ENCODE peak calls at places on chromosomes 16 and 17, in four cellular contexts. I, X, U and E are unnamed samples.

GRCh38 chr17:11293480-11293879 is 52.5 kb downstream of the SHISA6 start:
- DNase-seq in I (no peak), X (no peak), U (no peak), E (no peak)

GRCh38 chr17:61199431-61200348 is 200.0 kb upstream of the TBX2 start:
- DNase-seq in U (no peak), I (no peak), X (no peak), E (no peak)

GRCh38 chr17:63246344-63246743 is 199.8 kb downstream of the CYB561 start:
- DNase-seq in U (no peak), I (peak; percentile 37), X (no peak), E (no peak)

GRCh38 chr16:88022076-88023042 is 71.1 kb downstream of the BANP start:
- DNase-seq in U (no peak), X (no peak), I (no peak), E (no peak)

GRCh38 chr17:40499551-40500189 is 1.8 kb downstream of the TNS4 start:
- DNase-seq in X (peak; percentile 88), I (peak; percentile 52), U (peak; percentile 27), E (peak; percentile 84)

GRCh38 chr16:2712063-2712441 is 8.0 kb downstream of the PRSS27 start:
- DNase-seq in I (no peak), U (no peak), X (no peak), E (no peak)

GRCh38 chr17:68733241-68734176 is 132.3 kb upstream of the FAM20A start:
- DNase-seq in I (peak; percentile 64), U (no peak), X (no peak), E (peak; percentile 83)

GRCh38 chr17:41660221-41660711 is 28.4 kb upstream of the EIF1 start:
- DNase-seq in I (no peak), U (no peak), X (no peak), E (no peak)

GRCh38 chr17:37067555-37068111 is 118.9 kb downstream of the AATF start:
- DNase-seq in U (no peak), X (peak; percentile 86), I (peak; percentile 82), E (peak; percentile 65)

GRCh38 chr16:46896314-46896968 is 12.3 kb downstream of the GPT2 start:
- DNase-seq in I (no peak), X (no peak), U (no peak), E (no peak)

GRCh38 chr16:27109666-27110523 is 43.2 kb downstream of the C16orf82 start:
- DNase-seq in I (peak; percentile 70), X (peak; percentile 55), U (peak; percentile 34), E (peak; percentile 62)

GRCh38 chr17:51224615-51225262 is 35.1 kb downstream of the MBTD1 start:
- DNase-seq in I (no peak), X (no peak), U (no peak), E (no peak)

GRCh38 chr17:38333635-38334295 is 10.0 kb downstream of the GPR179 start:
- DNase-seq in U (peak; percentile 19), I (no peak), X (peak; percentile 44), E (peak; percentile 53)

GRCh38 chr17:18182190-18182977 is 1.2 kb upstream of the ALKBH5 start:
- DNase-seq in X (no peak), U (no peak), I (no peak), E (no peak)

GRCh38 chr16:27483624-27484023 is 66.1 kb downstream of the GTF3C1 start:
- DNase-seq in U (no peak), I (no peak), X (no peak), E (no peak)